ENCODE peak calls at places on chromosomes 3 and 15, in four cellular contexts. A is HCT116, J is upper lobe of right lung, M is NT2/D1. V is an unnamed sample.

GRCh38 chr15:36407647-36408046 is 171.8 kb upstream of the CDIN1 start:
- DNase-seq in A (no peak), J (no peak), M (peak; percentile 35), V (no peak)

GRCh38 chr3:53230789-53231188 is 25.0 kb downstream of the TKT start:
- DNase-seq in A (no peak), J (peak; percentile 23), M (no peak), V (no peak)

GRCh38 chr3:23612296-23612891 is 193.4 kb upstream of the UBE2E1 start:
- DNase-seq in A (no peak), J (no peak), M (no peak), V (peak; percentile 83)

GRCh38 chr3:196916995-196917394 is 25.3 kb downstream of the NCBP2 start:
- DNase-seq in A (no peak), J (no peak), M (no peak), V (no peak)

GRCh38 chr3:14962762-14963161 is 15.4 kb downstream of the NR2C2 start:
- DNase-seq in A (no peak), J (no peak), M (no peak), V (no peak)

GRCh38 chr3:197430502-197430901 is 125.3 kb downstream of the BDH1 start:
- DNase-seq in A (no peak), J (no peak), M (no peak), V (no peak)

GRCh38 chr3:194687638-194688206 is 2.0 kb downstream of the FAM43A start:
- DNase-seq in A (no peak), J (peak; percentile 89), M (no peak), V (no peak)

GRCh38 chr3:16841906-16842709 is 42.6 kb upstream of the PLCL2 start:
- DNase-seq in A (no peak), J (peak; percentile 68), M (no peak), V (no peak)

GRCh38 chr15:100073982-100074381 is 267.8 kb downstream of the ADAMTS17 start:
- DNase-seq in A (no peak), J (no peak), M (no peak), V (no peak)

GRCh38 chr3:144031938-144032337 is 60.3 kb downstream of the DIPK2A start:
- DNase-seq in A (no peak), J (no peak), M (no peak), V (no peak)

GRCh38 chr3:59880717-59881116 is 830.9 kb upstream of the CFAP20DC start:
- DNase-seq in A (no peak), J (no peak), M (no peak), V (no peak)

GRCh38 chr15:68303560-68304436 is 26.3 kb downstream of the FEM1B start:
- DNase-seq in A (no peak), J (no peak), M (no peak), V (no peak)

GRCh38 chr3:115248274-115248673 is 101.2 kb upstream of the ZBTB20 start:
- DNase-seq in A (no peak), J (no peak), M (no peak), V (no peak)

GRCh38 chr3:126990890-126991289 is 8.0 kb downstream of the PLXNA1 start:
- DNase-seq in A (no peak), J (no peak), M (no peak), V (peak; percentile 28)

GRCh38 chr3:168100777-168101492 is 5.2 kb upstream of the GOLIM4 start:
- DNase-seq in A (no peak), J (no peak), M (no peak), V (no peak)

GRCh38 chr3:14039149-14039548 is 85.5 kb downstream of the CHCHD4 start:
- DNase-seq in A (no peak), J (no peak), M (no peak), V (no peak)

GRCh38 chr15:67107014-67107812 is 41.8 kb downstream of the SMAD3 start:
- DNase-seq in A (peak; percentile 99), J (no peak), M (no peak), V (peak; percentile 28)

GRCh38 chr15:89396723-89397652 is 62.4 kb upstream of the POLG start:
- DNase-seq in A (no peak), J (no peak), M (no peak), V (no peak)

GRCh38 chr3:168034152-168034928 is 61.4 kb downstream of the GOLIM4 start:
- DNase-seq in A (no peak), J (no peak), M (no peak), V (no peak)

GRCh38 chr3:55782351-55782750 is 295.2 kb upstream of the WNT5A start:
- DNase-seq in A (no peak), J (no peak), M (no peak), V (no peak)

GRCh38 chr3:169420429-169420828 is 243.1 kb downstream of the MECOM start:
- DNase-seq in A (no peak), J (no peak), M (no peak), V (no peak)

GRCh38 chr15:29090617-29091466 is 178.8 kb downstream of the NSMCE3 start:
- DNase-seq in A (peak; percentile 12), J (no peak), M (no peak), V (peak; percentile 50)

GRCh38 chr15:61974759-61975158 is 85.5 kb downstream of the VPS13C start:
- DNase-seq in A (peak; percentile 8), J (no peak), M (no peak), V (no peak)

GRCh38 chr15:67240235-67241131 is 14.0 kb downstream of the AAGAB start:
- DNase-seq in A (peak; percentile 21), J (no peak), M (no peak), V (no peak)

GRCh38 chr3:112304611-112305010 is 10.6 kb upstream of the SLC9C1 start:
- DNase-seq in A (no peak), J (no peak), M (no peak), V (no peak)

GRCh38 chr3:95705786-95706418 is 1108.5 kb upstream of the EPHA6 start:
- DNase-seq in A (no peak), J (no peak), M (no peak), V (peak; percentile 36)

GRCh38 chr3:160225181-160226025 is at the start of gene C3orf80:
- DNase-seq in A (peak; percentile 21), J (peak; percentile 84), M (peak; percentile 52), V (peak; percentile 13)

GRCh38 chr3:135084976-135085375 is 289.9 kb downstream of the EPHB1 start:
- DNase-seq in A (no peak), J (no peak), M (no peak), V (no peak)

GRCh38 chr3:61686228-61686648 is 124.9 kb downstream of the PTPRG start:
- DNase-seq in A (no peak), J (no peak), M (no peak), V (no peak)
- H3K4me1 ChIP-seq in A (peaks cover 50% of the 10 kb centered on the region), J (peaks cover 8% of the 10 kb centered on the region), M (peaks cover 9% of the 10 kb centered on the region), V (peaks cover 11% of the 10 kb centered on the region)

GRCh38 chr15:45187894-45188830 is at the start of gene SHF:
- DNase-seq in A (no peak), J (no peak), M (no peak), V (peak; percentile 82)

GRCh38 chr15:45185069-45185779 is 2.5 kb downstream of the SHF start:
- DNase-seq in A (no peak), J (no peak), M (no peak), V (no peak)

GRCh38 chr15:45186771-45187577 is 792 bp downstream of the SHF start:
- DNase-seq in A (no peak), J (no peak), M (no peak), V (peak; percentile 34)

GRCh38 chr15:45185903-45186770 is 1.6 kb downstream of the SHF start:
- DNase-seq in A (no peak), J (no peak), M (no peak), V (no peak)

DNA sequence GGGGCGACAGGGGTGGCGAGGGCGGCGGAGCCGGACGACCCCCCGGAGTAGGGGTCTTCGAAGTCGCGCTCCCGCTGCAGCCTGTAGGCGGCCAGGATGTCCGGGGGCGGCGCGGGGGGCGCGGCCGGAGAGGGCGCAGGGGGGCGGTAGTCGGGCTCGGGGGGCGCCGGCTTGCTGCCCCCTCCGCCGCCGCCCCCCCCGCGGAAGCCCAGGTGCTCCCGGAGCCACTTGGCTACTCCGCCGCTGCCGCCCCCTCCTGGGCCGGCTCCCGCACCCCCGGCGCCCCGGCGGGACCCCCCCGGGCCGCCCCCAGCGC is 230 bp downstream of the SHF start:
- DNase-seq in A (no peak), J (no peak), M (no peak), V (no peak)
- H3K4me3 ChIP-seq in A (no peak overlapping the region), J (peak overlapping the region; percentile 72), M (no peak overlapping the region), V (peak overlapping the region; percentile 75)

GRCh38 chr3:128040041-128040440 is 12.2 kb upstream of the SEC61A1 start:
- DNase-seq in A (no peak), J (no peak), M (no peak), V (no peak)

GRCh38 chr3:128041378-128041777 is 10.9 kb upstream of the SEC61A1 start:
- DNase-seq in A (no peak), J (no peak), M (no peak), V (no peak)

GRCh38 chr3:128036119-128036518 is 16.1 kb upstream of the SEC61A1 start:
- DNase-seq in A (no peak), J (no peak), M (no peak), V (no peak)

GRCh38 chr3:128040660-128041059 is 11.6 kb upstream of the SEC61A1 start:
- DNase-seq in A (no peak), J (no peak), M (no peak), V (no peak)
- H3K4me1 ChIP-seq in A (no peaks in the 10 kb centered on the region), J (no peaks in the 10 kb centered on the region), M (no peaks in the 10 kb centered on the region), V (no peaks in the 10 kb centered on the region)

GRCh38 chr15:70535955-70536338 is 227.4 kb downstream of the UACA start:
- DNase-seq in A (no peak), J (no peak), M (no peak), V (no peak)
- H3K4me3 ChIP-seq in A (no peak overlapping the region), J (no peak overlapping the region), M (no peak overlapping the region), V (no peak overlapping the region)